ENCODE peak calls at places on chromosomes 3 and 15, in four cellular contexts. G, C, V and U are unnamed samples.

GRCh38 chr15:68749365-68750141 is 71.1 kb downstream of the ANP32A start:
- DNase-seq in G (no peak), C (no peak), V (no peak), U (no peak)

GRCh38 chr3:114299421-114299820 is 5.6 kb downstream of the TIGIT start:
- DNase-seq in G (no peak), C (peak; percentile 23), V (peak; percentile 40), U (peak; percentile 39)

GRCh38 chr3:46551615-46552014 is 14.5 kb downstream of the LRRC2 start:
- DNase-seq in G (no peak), C (no peak), V (no peak), U (no peak)

GRCh38 chr3:142613491-142613890 is 17.3 kb downstream of the PLS1 start:
- DNase-seq in G (no peak), C (no peak), V (no peak), U (no peak)

GRCh38 chr3:187186801-187187421 is 10.4 kb upstream of the RTP1 start:
- DNase-seq in G (no peak), C (peak; percentile 69), V (peak; percentile 12), U (no peak)

GRCh38 chr3:151837057-151837456 is 23.1 kb downstream of the AADAC start:
- DNase-seq in G (no peak), C (peak; percentile 72), V (no peak), U (peak; percentile 45)

GRCh38 chr3:191455257-191455952 is 5.6 kb upstream of the PYDC2 start:
- DNase-seq in G (peak; percentile 5), C (no peak), V (no peak), U (no peak)

GRCh38 chr15:84112025-84112424 is 123.5 kb upstream of the GOLGA6L4 start:
- DNase-seq in G (no peak), C (peak; percentile 22), V (no peak), U (no peak)

GRCh38 chr15:36117394-36117793 is 462.0 kb upstream of the CDIN1 start:
- DNase-seq in G (no peak), C (no peak), V (no peak), U (no peak)

GRCh38 chr3:69161587-69162196 is 39.3 kb upstream of the LMOD3 start:
- DNase-seq in G (peak; percentile 25), C (peak; percentile 38), V (peak; percentile 43), U (peak; percentile 65)

GRCh38 chr3:49217688-49218470 is 46.5 kb downstream of the KLHDC8B start:
- DNase-seq in G (no peak), C (no peak), V (no peak), U (peak; percentile 64)

GRCh38 chr3:51675201-51675611 is 4.2 kb downstream of the TEX264 start:
- DNase-seq in G (no peak), C (no peak), V (no peak), U (no peak)

GRCh38 chr3:124281453-124282316 is 289.8 kb upstream of the ROPN1 start:
- DNase-seq in G (no peak), C (peak; percentile 17), V (peak; percentile 10), U (peak; percentile 54)

GRCh38 chr15:101027273-101027901 is 108.2 kb downstream of the LRRK1 start:
- DNase-seq in G (no peak), C (no peak), V (no peak), U (no peak)

GRCh38 chr15:29270169-29270955 is 740 bp upstream of the NSMCE3 start:
- DNase-seq in G (peak; percentile 67), C (peak; percentile 8), V (no peak), U (no peak)

GRCh38 chr3:185595520-185595919 is 9.4 kb downstream of the SENP2 start:
- DNase-seq in G (peak; percentile 21), C (no peak), V (no peak), U (no peak)

GRCh38 chr3:49785565-49786356 is 581 bp downstream of the IP6K1 start:
- DNase-seq in G (no peak), C (no peak), V (no peak), U (peak; percentile 62)

GRCh38 chr3:158084661-158085060 is 21.6 kb downstream of the SHOX2 start:
- DNase-seq in G (no peak), C (no peak), V (no peak), U (no peak)

GRCh38 chr3:98994128-98994762 is 92.8 kb upstream of the DCBLD2 start:
- DNase-seq in G (no peak), C (peak; percentile 7), V (peak; percentile 34), U (peak; percentile 76)

GRCh38 chr3:151724846-151725562 is 8.7 kb upstream of the AADACL2 start:
- DNase-seq in G (no peak), C (no peak), V (no peak), U (no peak)

GRCh38 chr3:120457827-120458226 is 7.0 kb upstream of the FSTL1 start:
- DNase-seq in G (no peak), C (no peak), V (no peak), U (no peak)

GRCh38 chr3:5309181-5309580 is 121.7 kb downstream of the EDEM1 start:
- DNase-seq in G (no peak), C (no peak), V (no peak), U (no peak)

DNA sequence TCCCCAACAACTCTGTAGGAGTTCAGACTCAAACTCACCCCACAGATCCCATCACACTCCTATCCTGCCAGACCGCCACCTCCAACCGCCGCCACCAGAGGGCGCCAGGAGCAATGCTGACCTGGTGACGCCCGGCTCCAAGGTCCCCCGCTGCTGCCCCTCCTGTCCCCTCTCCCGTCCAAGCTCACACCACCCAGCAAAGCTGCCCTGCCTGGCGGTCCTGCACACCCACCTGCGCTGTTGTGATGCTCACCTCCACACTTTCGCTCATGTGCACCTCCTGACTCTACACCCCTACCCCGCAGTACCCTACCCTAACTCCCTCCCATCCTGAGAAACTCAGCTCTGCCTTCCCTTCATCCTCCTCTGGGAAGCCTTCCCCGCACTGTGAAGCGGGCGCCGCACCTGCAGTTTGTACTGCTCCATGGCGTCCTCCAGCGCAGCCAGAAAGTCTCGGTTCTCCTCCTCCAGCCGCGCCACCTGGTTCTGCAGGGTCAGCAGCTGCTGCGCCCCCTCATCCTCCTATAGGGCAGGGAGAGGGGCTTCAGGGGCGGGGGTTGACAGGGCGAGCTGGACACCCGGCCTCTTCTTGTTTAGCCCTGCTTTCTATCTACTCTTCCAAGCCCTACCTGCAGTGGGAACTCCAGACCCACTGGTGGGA is 7.9 kb downstream of the KIF7 start:
- DNase-seq in G (no peak), C (peak; percentile 84), V (peak; percentile 57), U (peak; percentile 56)
- H2AFZ ChIP-seq in G (no peak overlapping the region), C (peak overlapping the region; percentile 56), V (no peak overlapping the region), U (no peak overlapping the region)

DNA sequence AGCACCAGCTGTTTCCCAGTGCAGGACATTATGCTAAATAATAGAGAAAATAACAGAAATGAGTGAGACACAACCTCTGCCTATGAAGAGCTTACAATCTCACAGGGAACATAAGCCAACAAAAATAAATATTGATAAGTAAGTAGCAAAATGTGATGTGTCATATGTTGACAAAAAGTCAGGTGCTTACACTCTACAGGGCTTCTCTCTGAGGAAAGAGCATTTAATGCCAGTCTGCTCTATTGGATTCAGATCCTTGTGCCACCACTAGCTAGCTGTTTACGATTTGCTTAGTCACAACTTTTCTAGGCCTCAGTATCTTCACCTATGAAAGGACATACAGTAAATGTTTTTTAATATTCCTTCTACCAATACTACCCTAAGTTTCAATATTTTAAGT is 500.9 kb upstream of the NAALADL2 start:
- DNase-seq in G (no peak), C (no peak), V (no peak), U (peak; percentile 3)
- TF ChIP-seq MYC in G (no peak), C (no peak), V (no peak), U (no peak)

GRCh38 chr3:64685800-64686445 is 1.9 kb downstream of the ADAMTS9 start:
- DNase-seq in G (no peak), C (peak; percentile 19), V (peak; percentile 13), U (peak; percentile 96)
- TF ChIP-seq POLR2A in G (no peak), C (no peak), V (no peak), U (peak; percentile 70)

GRCh38 chr3:130773371-130773770 is 26.7 kb upstream of the PIK3R4 start:
- DNase-seq in G (no peak), C (no peak), V (no peak), U (no peak)
- H2AFZ ChIP-seq in G (no peak overlapping the region), C (no peak overlapping the region), V (no peak overlapping the region), U (no peak overlapping the region)

GRCh38 chr3:13195374-13195773 is 122.1 kb upstream of the IQSEC1 start:
- DNase-seq in G (no peak), C (no peak), V (no peak), U (no peak)
- TF ChIP-seq MYC in G (no peak), C (no peak), V (no peak), U (no peak)

DNA sequence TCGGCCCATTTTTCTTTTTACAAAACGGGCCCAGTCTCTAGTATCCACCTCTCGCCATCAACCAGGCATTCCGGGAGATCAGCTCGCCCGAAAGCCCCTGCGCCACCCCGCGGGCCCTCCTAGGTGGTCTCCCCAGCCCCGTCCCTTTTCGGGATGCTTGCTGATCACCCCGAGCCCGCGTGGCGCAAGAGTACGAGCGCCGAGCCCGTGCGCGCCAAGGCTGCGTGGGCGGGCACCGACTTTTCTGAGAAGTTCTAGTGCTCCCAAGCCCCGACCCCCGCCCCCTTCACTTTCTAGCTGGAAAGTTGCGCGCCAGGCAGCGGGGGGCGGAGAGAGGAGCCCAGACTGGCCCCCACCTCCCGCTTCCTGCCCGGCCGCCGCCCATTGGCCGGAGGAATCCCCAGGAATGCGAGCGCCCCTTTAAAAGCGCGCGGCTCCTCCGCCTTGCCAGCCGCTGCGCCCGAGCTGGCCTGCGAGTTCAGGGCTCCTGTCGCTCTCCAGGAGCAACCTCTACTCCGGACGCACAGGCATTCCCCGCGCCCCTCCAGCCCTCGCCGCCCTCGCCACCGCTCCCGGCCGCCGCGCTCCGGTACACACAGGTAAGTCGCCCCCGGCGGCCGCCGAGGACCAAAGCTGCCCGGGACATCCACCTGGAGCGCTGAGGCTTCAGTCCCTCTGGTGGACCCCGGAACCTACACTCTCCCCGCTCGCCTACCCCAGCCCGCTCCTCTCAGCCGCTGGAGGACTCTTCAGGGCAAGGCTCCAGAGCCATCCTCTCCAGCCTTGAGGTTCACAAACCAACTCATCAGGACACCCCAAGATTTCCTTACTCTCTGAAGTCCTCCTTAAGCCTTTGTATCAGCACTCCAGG is at the start of gene THBS1:
- DNase-seq in G (no peak), C (no peak), V (peak; percentile 81), U (peak; percentile 98)
- TF ChIP-seq POLR2A in G (no peak), C (no peak), V (peak; percentile 98), U (peak; percentile 100)

DNA sequence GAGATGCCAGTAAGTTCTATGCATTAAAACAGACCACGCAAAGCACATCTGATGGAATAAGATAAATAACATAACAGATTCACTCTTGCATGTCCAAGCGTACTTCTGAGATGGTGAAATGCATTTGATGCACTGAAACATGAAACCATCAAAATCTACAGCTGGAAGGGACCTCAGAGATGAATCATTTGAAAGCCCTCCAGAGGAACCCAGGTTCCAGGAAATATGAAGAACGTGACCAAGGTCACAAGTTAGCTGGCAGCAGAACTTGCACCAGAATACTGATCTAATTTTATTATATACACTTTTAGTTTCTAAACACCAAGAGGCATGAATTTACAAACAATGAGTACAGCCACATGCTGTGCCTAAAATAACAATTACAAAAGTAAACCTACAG is 957.1 kb downstream of the FHIT start:
- DNase-seq in G (no peak), C (no peak), V (no peak), U (no peak)
- H2AFZ ChIP-seq in G (no peak overlapping the region), C (no peak overlapping the region), V (no peak overlapping the region), U (no peak overlapping the region)

GRCh38 chr15:51350723-51351122 is 9.3 kb downstream of the GLDN start:
- DNase-seq in G (no peak), C (no peak), V (no peak), U (no peak)
- TF ChIP-seq MYC in G (no peak), C (no peak), V (no peak), U (no peak)

GRCh38 chr3:23202921-23203650 is at the start of gene UBE2E2:
- DNase-seq in G (no peak), C (peak; percentile 89), V (no peak), U (peak; percentile 66)
- TF ChIP-seq POLR2A in G (peak; percentile 75), C (no peak), V (no peak), U (no peak)